ENCODE peak calls at places on chromosomes 3 and 15, in six cellular contexts. V is spleen, L is dorsolateral prefrontal cortex, Q is right atrium auricular region, A is fibroblast of lung, B is transverse colon. H is an unnamed sample. For H3K27me3, the result is how much of the 10 kb centered on the place peaks cover.

GRCh38 chr3:111904376-111905241 is 45.5 kb downstream of the PHLDB2 start:
- DNase-seq in V (no peak), L (no peak), Q (no peak), A (peak), B (no peak), H (no peak)

GRCh38 chr3:46517016-46517770 is 19.4 kb downstream of the RTP3 start:
- DNase-seq in V (no peak), L (no peak), Q (no peak), A (peak), B (no peak), H (no peak)

GRCh38 chr3:37571269-37571668 is 290.4 kb upstream of the CTDSPL start:
- DNase-seq in V (no peak), L (no peak), Q (no peak), A (peak), B (no peak), H (no peak)

GRCh38 chr15:49225572-49226281 is 55.7 kb downstream of the GALK2 start:
- DNase-seq in V (no peak), L (no peak), Q (no peak), A (peak), B (no peak), H (no peak)

GRCh38 chr3:14119166-14119510 is 5.5 kb downstream of the CHCHD4 start:
- DNase-seq in V (no peak), L (no peak), Q (no peak), A (no peak), B (no peak), H (no peak)

GRCh38 chr3:154473769-154474168 is 43.8 kb upstream of the GPR149 start:
- DNase-seq in V (no peak), L (no peak), Q (no peak), A (no peak), B (no peak), H (no peak)

GRCh38 chr3:37729119-37729518 is 132.6 kb upstream of the CTDSPL start:
- DNase-seq in V (no peak), L (no peak), Q (no peak), A (peak), B (no peak), H (no peak)

GRCh38 chr15:39213385-39213840 is 367.5 kb upstream of the THBS1 start:
- DNase-seq in V (no peak), L (no peak), Q (peak), A (peak), B (no peak), H (peak)

GRCh38 chr3:101867521-101867920 is 18.2 kb downstream of the NFKBIZ start:
- DNase-seq in V (no peak), L (no peak), Q (no peak), A (no peak), B (no peak), H (no peak)

GRCh38 chr3:30302027-30302426 is 304.4 kb upstream of the TGFBR2 start:
- DNase-seq in V (no peak), L (no peak), Q (no peak), A (peak), B (no peak), H (no peak)

GRCh38 chr3:127747066-127747465 is 74.3 kb downstream of the ABTB1 start:
- DNase-seq in V (no peak), L (no peak), Q (no peak), A (no peak), B (no peak), H (no peak)

GRCh38 chr3:108664266-108664665 is 74.7 kb downstream of the DZIP3 start:
- DNase-seq in V (no peak), L (no peak), Q (no peak), A (peak), B (no peak), H (no peak)

GRCh38 chr15:41494190-41494921 is 682 bp downstream of the ITPKA start:
- DNase-seq in V (peak), L (peak), Q (no peak), A (no peak), B (peak), H (no peak)

GRCh38 chr3:123636431-123636841 is 51.6 kb upstream of the HACD2 start:
- DNase-seq in V (no peak), L (no peak), Q (no peak), A (no peak), B (no peak), H (no peak)

GRCh38 chr15:82851981-82852511 is 42.6 kb downstream of the WHAMM start:
- DNase-seq in V (no peak), L (no peak), Q (peak), A (peak), B (no peak), H (no peak)

GRCh38 chr3:173538410-173538809 is 140.9 kb downstream of the NLGN1 start:
- DNase-seq in V (no peak), L (no peak), Q (no peak), A (no peak), B (no peak), H (no peak)

GRCh38 chr15:71601038-71601869 is 209.1 kb upstream of the NR2E3 start:
- DNase-seq in V (no peak), L (peak), Q (no peak), A (no peak), B (no peak), H (no peak)

GRCh38 chr3:158845748-158846350 is 44.0 kb downstream of the MFSD1 start:
- DNase-seq in V (no peak), L (no peak), Q (no peak), A (peak), B (no peak), H (no peak)

GRCh38 chr3:156605686-156606605 is 51.0 kb upstream of the SSR3 start:
- DNase-seq in V (peak), L (peak), Q (peak), A (peak), B (peak), H (peak)

GRCh38 chr3:11568503-11569155 is 75.1 kb downstream of the VGLL4 start:
- DNase-seq in V (no peak), L (peak), Q (peak), A (peak), B (peak), H (peak)

GRCh38 chr3:157127831-157128767 is 31.8 kb downstream of the CCNL1 start:
- DNase-seq in V (no peak), L (no peak), Q (peak), A (peak), B (no peak), H (peak)

GRCh38 chr3:114356084-114357009 is 62.5 kb downstream of the TIGIT start:
- DNase-seq in V (no peak), L (no peak), Q (no peak), A (no peak), B (no peak), H (no peak)

GRCh38 chr15:66894986-66895780 is 170.2 kb upstream of the SMAD3 start:
- DNase-seq in V (no peak), L (no peak), Q (peak), A (peak), B (no peak), H (no peak)

GRCh38 chr3:27119639-27120038 is 249.5 kb downstream of the NEK10 start:
- DNase-seq in V (no peak), L (no peak), Q (no peak), A (no peak), B (no peak), H (no peak)

GRCh38 chr3:141618103-141618502 is 120.0 kb upstream of the RNF7 start:
- DNase-seq in V (no peak), L (no peak), Q (no peak), A (no peak), B (no peak), H (no peak)

GRCh38 chr3:112643621-112644236 is 2.8 kb upstream of the CCDC80 start:
- DNase-seq in V (no peak), L (no peak), Q (no peak), A (no peak), B (no peak), H (no peak)

GRCh38 chr3:111577798-111578685 is 17.1 kb downstream of the ZBED2 start:
- DNase-seq in V (no peak), L (no peak), Q (no peak), A (peak), B (no peak), H (no peak)

GRCh38 chr3:130758624-130759023 is 12.0 kb upstream of the PIK3R4 start:
- DNase-seq in V (no peak), L (no peak), Q (no peak), A (no peak), B (no peak), H (no peak)

GRCh38 chr3:61416618-61417017 is 144.8 kb upstream of the PTPRG start:
- DNase-seq in V (no peak), L (no peak), Q (no peak), A (no peak), B (no peak), H (no peak)

GRCh38 chr15:77060560-77060959 is 10.3 kb downstream of the TSPAN3 start:
- DNase-seq in V (no peak), L (peak), Q (no peak), A (peak), B (no peak), H (no peak)

GRCh38 chr15:36498922-36499321 is 80.5 kb upstream of the CDIN1 start:
- DNase-seq in V (no peak), L (no peak), Q (no peak), A (no peak), B (no peak), H (no peak)
- H3K4me3 ChIP-seq in V (no peak), L (no peak), Q (no peak), A (no peak), B (no peak), H (no peak)

DNA sequence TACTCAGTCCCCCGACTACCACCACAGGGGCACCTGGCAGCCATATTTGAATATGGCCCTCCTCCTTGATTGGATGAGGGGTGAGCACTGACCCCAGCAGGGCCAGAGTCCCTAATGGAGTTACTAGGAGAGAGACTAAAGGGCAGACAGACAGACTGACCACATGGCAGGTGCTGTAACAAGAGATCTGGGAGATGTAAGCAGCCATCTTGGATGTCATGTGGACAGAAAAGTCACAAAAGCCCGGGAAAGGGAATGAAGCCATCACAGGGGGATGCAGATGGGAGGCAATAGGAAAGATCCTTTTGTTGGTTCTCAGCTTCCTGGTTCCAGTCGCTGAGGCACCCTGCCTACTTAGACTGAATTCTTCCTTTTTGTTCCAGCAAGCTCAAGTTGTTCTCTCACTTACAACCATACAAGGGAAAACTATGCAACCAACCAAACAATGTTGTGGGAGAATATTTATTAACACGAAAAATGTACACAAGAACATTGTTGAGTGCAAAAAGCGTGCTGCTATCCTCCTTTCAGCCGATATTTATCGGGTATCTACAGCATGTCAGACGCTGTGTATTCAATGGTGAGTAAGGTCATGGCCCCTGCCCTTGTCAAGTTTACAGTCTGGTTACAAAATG is 511.6 kb upstream of the PROK2 start:
- DNase-seq in V (no peak), L (no peak), Q (no peak), A (no peak), B (no peak), H (no peak)
- H3K27ac ChIP-seq in V (no peak), L (no peak), Q (no peak), A (no peak), B (peak), H (no peak)

GRCh38 chr15:101803676-101804075 is 367 bp downstream of the OR4F6 start:
- DNase-seq in V (no peak), L (no peak), Q (no peak), A (peak), B (no peak), H (no peak)
- H3K27me3 ChIP-seq in V (under half), L (under half), Q (under half), A (under half), B (under half), H (under half)

DNA sequence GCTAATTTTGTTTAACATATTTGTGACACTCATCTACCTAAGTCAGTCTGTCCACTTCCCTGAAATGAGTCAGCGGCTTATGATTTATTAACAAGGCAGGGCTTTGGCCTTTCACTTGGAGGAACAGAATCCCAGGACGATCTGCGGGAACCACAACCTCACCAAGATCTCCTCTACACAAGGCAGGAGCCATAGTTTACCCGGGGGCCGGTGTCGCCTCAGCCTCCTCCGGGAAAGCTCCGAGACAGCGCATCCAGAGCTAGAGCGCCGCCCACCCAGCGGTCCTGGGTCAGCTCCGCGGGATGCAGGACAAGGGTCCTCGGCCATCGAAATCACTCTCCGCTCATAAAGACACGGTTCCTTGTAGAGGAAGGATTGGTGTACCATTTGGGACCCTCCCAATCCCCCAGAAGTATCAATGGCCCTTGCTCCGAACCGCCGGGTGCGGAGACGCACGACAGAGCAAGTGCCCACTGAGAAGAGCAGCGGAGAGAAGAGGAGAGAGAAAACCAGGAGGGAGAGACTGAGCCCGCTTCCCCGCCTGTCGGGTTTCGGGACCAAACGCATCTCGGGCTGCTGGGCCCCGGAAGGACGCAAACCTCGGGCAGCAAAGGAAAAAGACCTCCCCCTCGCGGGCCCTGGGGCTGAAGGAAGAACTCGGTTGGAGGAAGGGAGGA is 13.1 kb upstream of the ALCAM start:
- DNase-seq in V (peak), L (peak), Q (no peak), A (peak), B (no peak), H (peak)
- H3K4me3 ChIP-seq in V (no peak), L (peak), Q (no peak), A (peak), B (peak), H (peak)

GRCh38 chr3:85142626-85143025 is 183.8 kb downstream of the CADM2 start:
- DNase-seq in V (no peak), L (no peak), Q (no peak), A (no peak), B (no peak), H (no peak)

GRCh38 chr3:85151555-85151954 is 192.8 kb downstream of the CADM2 start:
- DNase-seq in V (no peak), L (no peak), Q (no peak), A (no peak), B (no peak), H (no peak)

GRCh38 chr3:85148056-85148455 is 189.3 kb downstream of the CADM2 start:
- DNase-seq in V (no peak), L (no peak), Q (no peak), A (no peak), B (no peak), H (no peak)
- H3K27ac ChIP-seq in V (no peak), L (no peak), Q (no peak), A (no peak), B (no peak), H (no peak)

GRCh38 chr15:20351448-20351961 is 190.1 kb downstream of the GOLGA6L6 start:
- DNase-seq in V (peak), L (peak), Q (no peak), A (no peak), B (no peak), H (peak)
- H3K27me3 ChIP-seq in V (under half), L (half or more), Q (under half), A (under half), B (under half), H (under half)

DNA sequence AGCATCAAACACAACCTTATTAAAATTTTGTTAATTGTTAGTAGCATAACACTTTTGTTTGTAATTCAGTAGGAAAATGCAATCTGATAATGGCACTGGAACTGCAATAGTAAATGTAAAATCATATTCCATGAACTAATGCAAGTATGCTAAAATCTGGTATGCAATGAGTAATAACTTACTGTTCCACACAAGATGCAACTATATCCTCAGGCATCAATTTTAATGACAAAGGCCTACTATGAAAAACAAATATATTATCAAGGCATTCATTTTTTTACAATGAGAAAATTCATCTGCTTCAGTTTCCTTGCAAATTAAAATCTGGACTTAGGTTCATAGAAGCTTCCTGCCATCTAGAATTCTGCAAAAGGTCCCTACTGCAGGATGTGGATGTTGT is 1.4 kb upstream of the NSMCE3 start:
- DNase-seq in V (no peak), L (no peak), Q (no peak), A (peak), B (no peak), H (no peak)
- H3K4me3 ChIP-seq in V (no peak), L (no peak), Q (no peak), A (no peak), B (no peak), H (no peak)

GRCh38 chr3:42827023-42827422 is 17.8 kb downstream of the ACKR2 start:
- DNase-seq in V (no peak), L (no peak), Q (no peak), A (no peak), B (no peak), H (no peak)
- H3K27ac ChIP-seq in V (no peak), L (no peak), Q (no peak), A (no peak), B (peak), H (no peak)